ENCODE peak calls at places on chromosome 1, in five cellular contexts. X is GM20000, T is foreskin keratinocyte, I is brain microvascular endothelial cell, V is left lung. M is an unnamed sample.
A peak's percentile ranks its signal among the peaks of the same experiment; 100 is the strongest.

GRCh38 chr1:7255303-7256058 is 470.2 kb downstream of the CAMTA1 start:
- DNase-seq in T (peak; percentile 51), V (no peak), I (peak; percentile 47), X (no peak), M (no peak)

GRCh38 chr1:99326215-99326949 is 62.1 kb downstream of the PLPPR4 start:
- DNase-seq in X (no peak), T (no peak), I (no peak), V (no peak), M (no peak)

GRCh38 chr1:198699167-198700015 is 60.6 kb downstream of the PTPRC start:
- DNase-seq in T (peak; percentile 58), I (peak; percentile 36), V (peak; percentile 88), X (peak; percentile 14), M (peak; percentile 55)

GRCh38 chr1:235100124-235100801 is 28.4 kb downstream of the TOMM20 start:
- DNase-seq in X (no peak), T (no peak), V (no peak), I (no peak), M (peak; percentile 80)

GRCh38 chr1:53825306-53825705 is 12.8 kb downstream of the NDC1 start:
- DNase-seq in X (no peak), T (no peak), V (no peak), I (no peak), M (no peak)

GRCh38 chr1:109396971-109397370 is 747 bp downstream of the SORT1 start:
- DNase-seq in X (no peak), V (no peak), T (no peak), I (no peak), M (no peak)

GRCh38 chr1:50419907-50420248 is 3.4 kb downstream of the DMRTA2 start:
- DNase-seq in X (peak; percentile 41), V (no peak), T (no peak), I (no peak), M (no peak)

GRCh38 chr1:200971955-200972711 is 51.4 kb downstream of the KIF21B start:
- DNase-seq in X (peak; percentile 81), V (no peak), T (peak; percentile 20), I (peak; percentile 38), M (peak; percentile 71)

GRCh38 chr1:202046227-202046626 is 35.8 kb downstream of the ELF3 start:
- DNase-seq in V (peak; percentile 88), X (no peak), I (no peak), T (no peak), M (no peak)

GRCh38 chr1:187336769-187337168 is 508.0 kb downstream of the PLA2G4A start:
- DNase-seq in V (no peak), X (peak; percentile 7), I (no peak), T (no peak), M (no peak)

GRCh38 chr1:51610637-51611036 is 6.3 kb upstream of the OSBPL9 start:
- DNase-seq in V (no peak), X (no peak), I (no peak), T (no peak), M (no peak)

GRCh38 chr1:225987491-225988316 is 11.4 kb downstream of the SDE2 start:
- DNase-seq in V (no peak), I (no peak), T (no peak), X (no peak), M (no peak)

GRCh38 chr1:72122099-72122893 is 160.0 kb downstream of the NEGR1 start:
- DNase-seq in T (no peak), V (no peak), I (no peak), X (no peak), M (no peak)

GRCh38 chr1:72117621-72118020 is 164.7 kb downstream of the NEGR1 start:
- DNase-seq in I (no peak), X (no peak), V (no peak), T (no peak), M (no peak)

GRCh38 chr1:72115290-72115689 is 167.0 kb downstream of the NEGR1 start:
- DNase-seq in I (no peak), T (no peak), V (no peak), X (no peak), M (no peak)

GRCh38 chr1:72119491-72119890 is 162.8 kb downstream of the NEGR1 start:
- DNase-seq in X (no peak), I (no peak), T (no peak), V (no peak), M (no peak)
- TF ChIP-seq CTCF in X (no peak), I (no peak), T (no peak), V (no peak), M (no peak)

GRCh38 chr1:78325293-78325692 is 165.5 kb upstream of the PTGFR start:
- DNase-seq in T (no peak), V (no peak), I (no peak), X (no peak), M (no peak)
- TF ChIP-seq CTCF in T (peak; percentile 16), V (no peak), I (peak; percentile 6), X (no peak), M (no peak)

DNA sequence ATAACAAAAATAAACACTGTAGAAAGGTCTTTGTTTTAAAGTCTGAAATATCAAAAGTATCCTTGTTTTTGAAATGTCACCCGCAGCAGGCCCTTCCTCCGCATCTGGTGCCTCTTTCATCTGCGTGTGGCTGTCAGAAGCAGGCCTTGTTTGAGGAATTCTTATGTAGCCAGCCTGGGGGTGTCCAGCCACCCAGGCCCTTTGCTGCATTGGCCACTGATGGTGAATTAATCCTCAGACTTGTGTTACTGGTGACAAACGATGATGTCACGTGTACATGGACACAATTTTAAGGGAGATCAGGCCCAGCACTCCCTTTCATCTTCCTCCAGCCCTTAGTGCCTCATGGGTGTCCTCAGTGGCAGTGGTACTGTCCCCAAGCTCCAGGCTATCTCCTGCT is 208.0 kb upstream of the GALNT2 start:
- DNase-seq in X (no peak), T (no peak), I (no peak), V (no peak), M (no peak)
- TF ChIP-seq CTCF in X (no peak), T (no peak), I (no peak), V (no peak), M (no peak)

DNA sequence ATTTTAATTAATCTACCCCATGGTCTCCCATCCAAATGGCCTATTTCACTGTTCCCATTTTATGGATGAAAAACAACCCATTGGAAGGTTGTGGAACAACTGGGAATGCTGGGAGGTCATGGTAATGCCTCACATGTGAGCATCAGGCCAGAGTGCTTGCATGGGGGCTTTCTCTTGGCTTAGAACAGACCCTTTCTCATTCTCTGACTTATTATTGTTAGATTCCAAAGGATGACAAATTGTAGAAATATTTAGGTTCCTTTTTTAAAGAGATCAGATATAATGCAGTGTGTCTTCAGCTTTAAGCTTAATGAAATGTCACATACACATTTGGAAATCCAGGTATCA is 622.3 kb upstream of the PKN2 start:
- DNase-seq in V (no peak), T (no peak), X (no peak), I (no peak), M (no peak)
- TF ChIP-seq CTCF in V (no peak), T (no peak), X (no peak), I (no peak), M (peak; percentile 13)

GRCh38 chr1:33110477-33110876 is 29.5 kb downstream of the AZIN2 start:
- DNase-seq in T (no peak), I (no peak), V (no peak), X (no peak), M (no peak)

GRCh38 chr1:33117440-33118085 is 36.6 kb downstream of the AZIN2 start:
- DNase-seq in V (no peak), T (no peak), X (no peak), I (no peak), M (no peak)

DNA sequence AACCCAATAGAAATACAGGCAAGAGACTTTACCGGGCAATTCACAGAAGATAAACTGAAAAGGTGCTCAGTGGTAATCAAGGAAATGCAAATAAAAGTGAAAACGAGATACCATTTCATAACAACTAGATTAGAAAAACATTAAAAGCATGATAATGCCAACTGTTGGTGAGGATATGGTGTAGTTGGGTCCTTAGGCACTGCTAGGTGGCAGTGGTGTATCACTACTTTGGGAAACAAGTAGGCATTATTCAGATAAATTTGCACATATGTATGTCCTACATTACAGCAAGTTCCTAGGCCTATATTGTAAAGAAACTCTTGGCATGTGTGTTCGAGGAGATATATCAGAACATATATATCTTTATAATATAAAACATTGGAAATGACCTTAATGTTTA is 31.0 kb downstream of the AZIN2 start:
- DNase-seq in X (no peak), V (no peak), I (no peak), T (no peak), M (no peak)
- TF ChIP-seq CTCF in X (peak; percentile 31), V (no peak), I (peak; percentile 58), T (peak; percentile 77), M (no peak)

GRCh38 chr1:3320246-3321152 is 134.0 kb upstream of the ARHGEF16 start:
- DNase-seq in V (peak; percentile 43), I (no peak), X (no peak), T (no peak), M (no peak)
- TF ChIP-seq CTCF in V (no peak), I (no peak), X (no peak), T (no peak), M (peak; percentile 1)

DNA sequence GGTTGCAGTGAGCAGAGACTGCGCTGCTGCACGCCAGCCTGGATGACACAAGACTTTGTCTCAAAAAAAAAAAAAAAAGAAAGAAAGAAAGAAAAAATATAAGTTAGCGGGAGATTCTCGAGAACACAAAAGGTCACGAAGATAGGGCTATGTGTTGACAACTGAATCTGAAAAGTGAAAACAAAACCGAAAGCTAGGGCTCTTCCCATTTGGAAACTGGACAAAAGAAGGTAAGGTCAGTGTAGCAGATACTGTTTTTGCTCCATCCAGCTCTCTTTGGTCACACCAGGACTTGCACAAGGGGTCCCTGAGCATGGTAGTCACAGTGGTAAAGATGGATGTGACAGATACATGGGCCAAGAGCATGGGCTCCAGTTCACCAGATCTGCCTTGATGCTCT is 60.4 kb upstream of the MAP10 start:
- DNase-seq in V (no peak), T (no peak), I (no peak), X (no peak), M (no peak)
- TF ChIP-seq CTCF in V (no peak), T (no peak), I (no peak), X (no peak), M (no peak)

DNA sequence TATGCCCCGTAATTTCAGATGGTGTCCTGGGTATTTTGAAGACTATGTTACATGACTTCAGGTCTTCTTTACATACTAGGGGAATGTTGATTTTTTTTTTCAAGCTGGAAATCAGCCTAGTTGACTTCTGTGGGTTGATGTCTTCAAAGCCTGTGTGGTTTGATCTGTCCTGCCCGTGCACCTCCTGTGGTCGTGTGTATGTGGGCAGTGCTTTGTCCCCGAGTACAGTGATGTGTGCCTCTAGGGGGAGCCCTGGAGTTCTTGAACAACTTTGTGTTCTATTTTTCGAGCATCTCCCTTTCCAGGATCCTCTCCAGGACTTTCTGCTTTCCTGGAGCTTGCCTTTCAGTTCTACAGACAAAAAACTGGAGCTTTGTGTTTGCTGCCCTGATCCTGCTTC is 28.9 kb downstream of the OBSCN start:
- DNase-seq in X (peak; percentile 38), I (peak; percentile 31), V (no peak), T (no peak), M (no peak)
- TF ChIP-seq CTCF in X (peak; percentile 13), I (peak; percentile 59), V (peak; percentile 51), T (peak; percentile 43), M (peak; percentile 23)